ENCODE peak calls at places on chromosomes 3 and 15, in four cellular contexts. G is NCI-H460, S is endothelial cell, L is heart right ventricle. O is an unnamed sample.

GRCh38 chr15:91866971-91867372 is 13.5 kb downstream of the SLCO3A1 start:
- DNase-seq in G (no peak), S (no peak), L (peak), O (no peak)

GRCh38 chr15:69713726-69714559 is 261.3 kb downstream of the RPLP1 start:
- DNase-seq in S (no peak), L (no peak), G (no peak), O (no peak)

GRCh38 chr3:109939817-109940216 is 602.5 kb upstream of the DPPA4 start:
- DNase-seq in S (no peak), L (no peak), G (no peak), O (no peak)

GRCh38 chr3:165185707-165186327 is 10.4 kb downstream of the SLITRK3 start:
- DNase-seq in G (peak), L (no peak), S (peak), O (peak)

GRCh38 chr15:45174577-45174976 is 13.2 kb downstream of the SHF start:
- DNase-seq in S (no peak), L (no peak), G (no peak), O (no peak)

GRCh38 chr3:183698318-183698731 is 728 bp downstream of the YEATS2 start:
- DNase-seq in G (no peak), L (peak), S (peak), O (peak)

GRCh38 chr3:143951351-143951971 is 20.2 kb upstream of the DIPK2A start:
- DNase-seq in L (no peak), S (peak), G (no peak), O (no peak)

GRCh38 chr15:51274956-51275355 is 63.4 kb downstream of the CYP19A1 start:
- DNase-seq in S (no peak), L (no peak), G (no peak), O (no peak)

GRCh38 chr3:180612363-180612762 is 10.4 kb downstream of the TTC14 start:
- DNase-seq in S (no peak), G (no peak), L (no peak), O (no peak)

GRCh38 chr15:100573526-100573925 is 28.5 kb downstream of the LINS1 start:
- DNase-seq in G (no peak), S (no peak), L (no peak), O (no peak)

GRCh38 chr3:47004369-47005211 is 25.1 kb downstream of the NBEAL2 start:
- DNase-seq in G (no peak), S (no peak), L (peak), O (peak)

GRCh38 chr3:45730409-45731154 is 41.4 kb downstream of the SACM1L start:
- DNase-seq in G (no peak), S (no peak), L (no peak), O (no peak)

GRCh38 chr3:107367353-107367752 is 9.9 kb upstream of the CCDC54 start:
- DNase-seq in S (no peak), L (no peak), G (peak), O (no peak)

GRCh38 chr3:88280326-88280725 is 130.6 kb downstream of the C3orf38 start:
- DNase-seq in L (no peak), G (no peak), S (no peak), O (no peak)

GRCh38 chr3:114310701-114311100 is 16.9 kb downstream of the TIGIT start:
- DNase-seq in S (no peak), G (no peak), L (no peak), O (no peak)

GRCh38 chr3:156750191-156750873 is 75.8 kb upstream of the LEKR1 start:
- DNase-seq in L (no peak), S (no peak), G (no peak), O (no peak)

GRCh38 chr15:60423540-60423939 is 25.8 kb upstream of the ANXA2 start:
- DNase-seq in S (peak), L (no peak), G (no peak), O (no peak)

GRCh38 chr3:39707314-39707909 is 102.0 kb upstream of the MYRIP start:
- DNase-seq in S (peak), L (no peak), G (peak), O (no peak)

GRCh38 chr3:32888739-32889138 is 62.7 kb upstream of the CCR4 start:
- DNase-seq in S (no peak), G (no peak), L (no peak), O (no peak)

GRCh38 chr3:142647856-142648255 is 51.7 kb downstream of the PLS1 start:
- DNase-seq in L (no peak), S (no peak), G (no peak), O (no peak)

GRCh38 chr15:76991048-76991447 is 3.9 kb upstream of the PSTPIP1 start:
- DNase-seq in G (no peak), L (no peak), S (no peak), O (peak)

GRCh38 chr3:102006812-102007485 is 157.6 kb downstream of the NFKBIZ start:
- DNase-seq in G (no peak), L (no peak), S (no peak), O (no peak)

GRCh38 chr3:158312560-158313141 is 202.8 kb downstream of the RSRC1 start:
- DNase-seq in L (no peak), G (no peak), S (no peak), O (no peak)

GRCh38 chr3:151933224-151933858 is 59.9 kb downstream of the SUCNR1 start:
- DNase-seq in S (no peak), G (no peak), L (no peak), O (no peak)

GRCh38 chr3:49523756-49524747 is 30.2 kb upstream of the BSN start:
- DNase-seq in S (no peak), G (no peak), L (no peak), O (no peak)

O was measured in right lobe of liver.